ENCODE peak calls at places on chromosome 9, in four cellular contexts. P is GM13977, N is mesenchymal stem cell, A is iPS-NIHi11. Q is an unnamed sample.

GRCh38 chr9:91803970-91804752 is 145.9 kb downstream of the ROR2 start:
- DNase-seq in P (no peak), N (no peak), A (no peak), Q (no peak)

GRCh38 chr9:105994970-105995369 is 300.6 kb downstream of the TMEM38B start:
- DNase-seq in P (no peak), N (peak), A (no peak), Q (no peak)

GRCh38 chr9:111731916-111732315 is 62.8 kb downstream of the SHOC1 start:
- DNase-seq in P (no peak), N (peak), A (no peak), Q (peak)

GRCh38 chr9:93674580-93675335 is 98.4 kb downstream of the PHF2 start:
- DNase-seq in P (no peak), N (no peak), A (no peak), Q (no peak)

GRCh38 chr9:77839459-77840140 is 191.5 kb upstream of the GNA14 start:
- DNase-seq in P (no peak), N (peak), A (no peak), Q (peak)

GRCh38 chr9:79662553-79662956 is 90.8 kb downstream of the TLE4 start:
- DNase-seq in P (no peak), N (peak), A (no peak), Q (no peak)

GRCh38 chr9:137286980-137287383 is 9.5 kb downstream of the TOR4A start:
- DNase-seq in P (peak), N (peak), A (peak), Q (peak)

GRCh38 chr9:72577212-72577753 is 55.9 kb downstream of the TMC1 start:
- DNase-seq in P (no peak), N (peak), A (peak), Q (peak)

GRCh38 chr9:98429613-98430012 is 174.2 kb upstream of the TBC1D2 start:
- DNase-seq in P (no peak), N (peak), A (no peak), Q (peak)

GRCh38 chr9:88310310-88310980 is 77.8 kb upstream of the SPIN1 start:
- DNase-seq in P (no peak), N (no peak), A (peak), Q (peak)

GRCh38 chr9:95736891-95737522 is 138.5 kb upstream of the ERCC6L2 start:
- DNase-seq in P (no peak), N (no peak), A (no peak), Q (no peak)

Q was measured in fibroblast of pulmonary artery.